ENCODE peak calls at places on chromosomes 13 and 19, in four cellular contexts. U is adrenal gland, G is GM23338, B is cardiac muscle cell. E is an unnamed sample. For H3K4me1, the result is how much of the 10 kb centered on the place peaks cover.

GRCh38 chr13:107864543-107865460 is 350.5 kb downstream of the LIG4 start:
- DNase-seq in U (no peak), B (peak), G (peak), E (no peak)

GRCh38 chr13:26784704-26785639 is 24.4 kb upstream of the GPR12 start:
- DNase-seq in B (no peak), U (no peak), G (peak), E (no peak)

GRCh38 chr13:83024226-83024625 is 858.0 kb downstream of the SLITRK1 start:
- DNase-seq in B (no peak), U (no peak), G (no peak), E (no peak)

GRCh38 chr19:51439021-51439465 is 19.2 kb downstream of the SIGLEC8 start:
- DNase-seq in B (peak), U (no peak), G (peak), E (no peak)

GRCh38 chr13:25455146-25455545 is 83.4 kb downstream of the ATP8A2 start:
- DNase-seq in G (no peak), U (peak), B (no peak), E (no peak)

GRCh38 chr19:48249502-48250014 is 6.2 kb downstream of the CARD8 start:
- DNase-seq in G (no peak), B (no peak), U (peak), E (peak)

GRCh38 chr19:4988770-4989251 is 19.9 kb downstream of the KDM4B start:
- DNase-seq in U (peak), G (no peak), B (no peak), E (no peak)

GRCh38 chr19:52585101-52585500 is 15.0 kb downstream of the ZNF701 start:
- DNase-seq in G (peak), B (no peak), U (no peak), E (no peak)

GRCh38 chr13:112755331-112755730 is 65.5 kb downstream of the ATP11A start:
- DNase-seq in U (no peak), G (no peak), B (no peak), E (no peak)

GRCh38 chr19:55473613-55474012 is 2.8 kb upstream of the ZNF628 start:
- DNase-seq in G (no peak), U (no peak), B (no peak), E (no peak)

GRCh38 chr13:72295173-72295572 is 428.2 kb upstream of the DACH1 start:
- DNase-seq in U (no peak), B (no peak), G (no peak), E (no peak)

GRCh38 chr19:43450545-43450997 is 14.8 kb downstream of the LYPD3 start:
- DNase-seq in B (no peak), U (no peak), G (no peak), E (no peak)

GRCh38 chr13:44974056-44974798 is 15.0 kb downstream of the NUFIP1 start:
- DNase-seq in B (no peak), G (no peak), U (peak), E (peak)

GRCh38 chr19:56839665-56840451 is 668 bp downstream of the PEG3 start:
- DNase-seq in B (no peak), U (peak), G (no peak), E (peak)

GRCh38 chr19:43546581-43546980 is 13.6 kb downstream of the ZNF575 start:
- DNase-seq in G (no peak), B (no peak), U (no peak), E (no peak)

GRCh38 chr19:45090034-45090433 is 2.9 kb upstream of the PPP1R37 start:
- DNase-seq in G (peak), B (no peak), U (no peak), E (no peak)

GRCh38 chr19:40578442-40578908 is 1.8 kb downstream of the SHKBP1 start:
- DNase-seq in B (no peak), U (no peak), G (peak), E (no peak)

GRCh38 chr13:51714663-51715168 is 89.2 kb downstream of the DHRS12 start:
- DNase-seq in U (no peak), G (no peak), B (no peak), E (no peak)

GRCh38 chr19:11880598-11880997 is 7.0 kb upstream of the ZNF69 start:
- DNase-seq in U (no peak), B (no peak), G (no peak), E (no peak)

GRCh38 chr19:11261902-11262839 is at the start of gene DOCK6:
- DNase-seq in B (peak), U (peak), G (peak), E (no peak)

GRCh38 chr13:52788011-52788410 is 48.4 kb upstream of the CNMD start:
- DNase-seq in U (no peak), B (no peak), G (no peak), E (no peak)

GRCh38 chr13:80251403-80251802 is 89.5 kb downstream of the SPRY2 start:
- DNase-seq in G (peak), U (no peak), B (peak), E (peak)

GRCh38 chr13:65631078-65631477 is 1599.1 kb downstream of the PCDH9 start:
- DNase-seq in U (no peak), B (no peak), G (no peak), E (no peak)

GRCh38 chr19:400976-401835 is 7.7 kb downstream of the C2CD4C start:
- DNase-seq in G (no peak), U (no peak), B (no peak), E (no peak)

GRCh38 chr19:4337906-4338440 is 654 bp downstream of the STAP2 start:
- DNase-seq in B (peak), U (peak), G (peak), E (no peak)

GRCh38 chr19:17879466-17879865 is 7.7 kb downstream of the SLC5A5 start:
- DNase-seq in G (no peak), U (no peak), B (no peak), E (no peak)

GRCh38 chr13:110344320-110344719 is 37.2 kb downstream of the COL4A2 start:
- DNase-seq in B (no peak), U (no peak), G (no peak), E (no peak)

GRCh38 chr13:110346661-110347067 is 39.6 kb downstream of the COL4A2 start:
- DNase-seq in G (no peak), U (no peak), B (no peak), E (no peak)

GRCh38 chr13:110345266-110345665 is 38.2 kb downstream of the COL4A2 start:
- DNase-seq in U (no peak), G (no peak), B (no peak), E (no peak)

GRCh38 chr13:110347088-110347487 is 40.0 kb downstream of the COL4A2 start:
- DNase-seq in G (no peak), B (no peak), U (no peak), E (no peak)

DNA sequence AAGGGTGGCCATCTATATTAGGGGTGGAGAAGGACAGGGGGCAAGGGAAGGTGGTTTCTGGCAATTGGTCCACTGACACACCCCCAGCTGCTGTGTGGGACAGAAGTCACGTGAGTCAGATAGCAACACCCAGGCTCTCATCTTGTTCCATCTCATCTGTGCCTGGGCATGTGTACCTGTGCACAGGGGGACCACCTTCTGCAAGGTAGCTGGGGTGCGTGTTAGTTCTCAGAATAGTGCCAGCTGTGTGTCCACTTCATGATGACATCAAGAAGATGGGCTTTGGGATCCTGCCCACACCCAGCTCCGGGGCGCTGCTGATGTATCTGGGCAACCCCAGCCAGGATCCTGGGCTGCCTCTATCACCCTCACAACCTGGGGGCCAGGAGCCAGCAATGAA is 38.6 kb downstream of the COL4A2 start:
- DNase-seq in G (no peak), B (no peak), U (no peak), E (no peak)
- H3K4me1 ChIP-seq in G (under half), B (under half), U (under half), E (under half)

DNA sequence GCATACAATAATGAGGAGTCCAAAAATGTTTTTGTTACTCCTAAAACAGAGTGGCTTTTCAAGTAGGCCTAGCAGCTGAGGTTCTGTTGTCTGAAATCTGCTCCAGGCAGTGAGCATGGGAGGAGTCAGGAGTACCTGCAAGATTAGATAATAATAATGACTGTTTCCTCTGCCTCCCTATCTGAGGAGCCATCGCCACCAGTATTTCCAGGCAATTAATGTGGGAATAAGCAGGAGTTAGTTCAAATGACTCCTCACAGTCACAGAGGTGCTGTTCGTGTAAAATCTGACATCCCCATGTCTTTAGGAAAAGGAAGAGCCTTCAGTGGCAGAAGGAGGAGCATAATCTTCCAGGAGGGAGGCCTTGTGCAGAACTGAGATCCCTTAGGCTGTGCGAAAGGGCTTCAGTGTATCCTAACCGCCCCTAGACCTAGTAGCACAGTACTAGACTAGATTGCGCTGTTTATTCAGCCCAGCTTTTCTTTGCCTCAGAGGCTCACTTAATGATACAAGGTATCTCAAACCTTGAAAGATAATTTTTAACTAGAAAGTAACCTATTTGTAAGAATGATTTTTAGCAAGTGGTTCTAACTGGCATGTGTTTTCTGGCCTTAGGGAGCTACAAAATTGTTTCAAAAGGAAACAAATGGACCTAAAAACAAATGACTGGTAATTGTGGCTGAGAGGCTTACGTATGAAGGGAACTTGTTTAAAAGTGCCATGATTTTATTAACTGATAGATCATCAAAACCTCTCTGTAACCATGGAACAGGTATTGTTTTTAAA is 49.0 kb downstream of the FREM2 start:
- DNase-seq in B (no peak), G (no peak), U (no peak), E (no peak)
- H3K27ac ChIP-seq in B (peak), G (no peak), U (no peak), E (no peak)

GRCh38 chr13:41564046-41564445 is 106.7 kb downstream of the RGCC start:
- DNase-seq in B (no peak), U (no peak), G (no peak), E (no peak)

GRCh38 chr13:41561179-41561578 is 103.8 kb downstream of the RGCC start:
- DNase-seq in G (no peak), U (no peak), B (no peak), E (no peak)

GRCh38 chr13:41563501-41564001 is 106.2 kb downstream of the RGCC start:
- DNase-seq in B (no peak), G (no peak), U (peak), E (no peak)

GRCh38 chr13:41562083-41562482 is 104.7 kb downstream of the RGCC start:
- DNase-seq in U (no peak), B (no peak), G (no peak), E (peak)

DNA sequence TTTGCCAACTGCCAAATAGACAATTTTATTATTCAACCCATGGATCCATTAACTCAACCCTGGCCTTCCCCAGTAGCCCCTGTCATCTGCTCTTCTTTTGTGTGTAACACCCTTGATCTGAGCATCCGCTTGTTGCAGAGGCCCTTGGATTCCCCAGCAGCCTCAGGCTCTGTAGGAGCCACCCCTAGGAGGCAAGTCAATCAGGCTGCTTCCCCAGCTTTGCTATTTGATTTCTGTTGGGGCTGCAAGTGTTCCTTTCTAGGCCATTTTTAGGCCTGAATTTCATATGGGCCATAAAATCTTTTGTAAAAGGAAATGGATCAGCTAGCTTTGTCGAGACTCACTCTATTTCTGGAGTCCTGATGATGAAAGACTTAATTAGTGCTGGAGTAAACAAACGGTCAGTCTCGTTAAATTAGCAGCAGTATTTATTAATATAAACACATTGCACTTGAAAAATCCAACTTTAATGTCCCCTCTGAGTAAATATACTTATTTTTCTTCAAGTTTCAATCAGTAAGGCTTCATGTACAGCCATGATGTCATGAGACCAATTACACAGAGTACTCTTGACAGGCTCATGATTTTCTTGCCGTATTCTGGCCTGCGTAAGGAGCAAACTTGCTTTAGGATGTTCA is 105.3 kb downstream of the RGCC start:
- DNase-seq in U (no peak), G (no peak), B (no peak), E (no peak)
- H3K4me1 ChIP-seq in U (under half), G (under half), B (under half), E (under half)

DNA sequence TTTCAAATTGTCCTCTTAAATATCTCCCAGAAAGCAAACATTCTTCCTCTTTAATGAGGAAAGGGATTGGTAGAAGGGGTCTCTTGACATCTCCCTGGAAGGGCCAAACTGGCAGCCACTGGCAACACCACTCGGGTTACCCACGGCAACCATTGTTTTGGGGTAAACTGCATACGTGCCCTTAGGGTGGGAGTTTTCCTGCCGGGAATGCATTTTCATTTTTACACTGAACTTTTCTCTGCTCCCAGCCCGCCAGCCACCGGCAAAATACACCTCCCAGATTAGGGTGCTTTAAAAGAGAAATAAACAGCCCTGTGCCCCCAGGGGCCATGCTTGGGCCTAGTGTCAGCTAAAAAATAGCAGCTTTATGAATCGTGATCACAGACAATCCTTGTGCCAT is 38.4 kb downstream of the C13orf46 start:
- DNase-seq in U (no peak), B (no peak), G (no peak), E (no peak)
- H3K27ac ChIP-seq in U (no peak), B (no peak), G (peak), E (no peak)

GRCh38 chr19:49468746-49469447 is 5.1 kb upstream of the FLT3LG start:
- DNase-seq in G (peak), U (no peak), B (peak), E (peak)
- H3K4me1 ChIP-seq in G (under half), U (under half), B (under half), E (under half)

DNA sequence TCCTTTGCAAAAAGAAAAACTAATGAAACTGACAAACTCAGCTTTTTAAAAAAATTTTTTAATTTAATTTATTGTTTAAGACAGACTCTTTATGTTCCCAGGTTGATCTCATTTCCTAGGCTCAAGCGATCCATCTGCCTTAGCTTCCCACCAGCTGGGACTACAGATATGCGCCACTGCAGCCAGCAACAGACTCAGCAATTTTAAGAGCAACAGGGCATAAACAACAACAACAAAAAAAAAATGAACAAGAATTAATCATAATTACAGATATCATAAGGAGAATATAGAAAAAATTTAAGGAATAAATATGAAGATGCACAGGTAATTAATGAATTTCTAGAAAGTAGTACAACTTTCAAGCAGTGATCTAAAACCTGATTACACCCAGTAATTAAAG is 1.5 kb downstream of the ZNF699 start:
- DNase-seq in G (no peak), U (no peak), B (no peak), E (no peak)
- H3K27ac ChIP-seq in G (no peak), U (no peak), B (no peak), E (no peak)

DNA sequence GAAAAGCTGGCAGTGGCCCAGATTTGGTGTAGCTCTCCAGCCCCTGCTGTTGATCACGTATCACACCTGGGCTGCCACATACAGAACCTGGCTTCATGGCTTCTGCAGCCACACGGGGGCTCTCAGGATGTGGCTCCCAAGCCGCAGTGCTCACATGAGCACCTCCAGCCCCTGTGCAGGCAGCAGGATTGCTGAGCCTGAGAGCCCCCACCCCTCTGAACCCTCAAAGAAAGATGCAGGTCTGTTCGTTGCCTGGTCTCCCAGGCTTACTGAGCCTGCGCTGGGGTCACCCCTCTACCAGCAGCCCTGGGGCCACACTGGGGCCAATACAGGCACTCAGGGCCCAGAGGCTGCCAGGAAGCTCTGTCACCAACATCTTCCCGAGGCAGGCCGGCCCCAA is 2.7 kb downstream of the PLEKHF1 start:
- DNase-seq in B (no peak), U (no peak), G (no peak), E (no peak)
- H3K4me1 ChIP-seq in B (under half), U (under half), G (under half), E (under half)

GRCh38 chr19:14563590-14563926 is 8.3 kb downstream of the NDUFB7 start:
- DNase-seq in G (no peak), U (no peak), B (no peak), E (no peak)

GRCh38 chr19:14561832-14562351 is 10.0 kb downstream of the NDUFB7 start:
- DNase-seq in U (peak), G (peak), B (peak), E (peak)

GRCh38 chr19:14561249-14561648 is 10.6 kb downstream of the NDUFB7 start:
- DNase-seq in U (no peak), G (no peak), B (no peak), E (no peak)

GRCh38 chr19:14563989-14564650 is 7.7 kb downstream of the NDUFB7 start:
- DNase-seq in G (peak), B (no peak), U (no peak), E (no peak)

DNA sequence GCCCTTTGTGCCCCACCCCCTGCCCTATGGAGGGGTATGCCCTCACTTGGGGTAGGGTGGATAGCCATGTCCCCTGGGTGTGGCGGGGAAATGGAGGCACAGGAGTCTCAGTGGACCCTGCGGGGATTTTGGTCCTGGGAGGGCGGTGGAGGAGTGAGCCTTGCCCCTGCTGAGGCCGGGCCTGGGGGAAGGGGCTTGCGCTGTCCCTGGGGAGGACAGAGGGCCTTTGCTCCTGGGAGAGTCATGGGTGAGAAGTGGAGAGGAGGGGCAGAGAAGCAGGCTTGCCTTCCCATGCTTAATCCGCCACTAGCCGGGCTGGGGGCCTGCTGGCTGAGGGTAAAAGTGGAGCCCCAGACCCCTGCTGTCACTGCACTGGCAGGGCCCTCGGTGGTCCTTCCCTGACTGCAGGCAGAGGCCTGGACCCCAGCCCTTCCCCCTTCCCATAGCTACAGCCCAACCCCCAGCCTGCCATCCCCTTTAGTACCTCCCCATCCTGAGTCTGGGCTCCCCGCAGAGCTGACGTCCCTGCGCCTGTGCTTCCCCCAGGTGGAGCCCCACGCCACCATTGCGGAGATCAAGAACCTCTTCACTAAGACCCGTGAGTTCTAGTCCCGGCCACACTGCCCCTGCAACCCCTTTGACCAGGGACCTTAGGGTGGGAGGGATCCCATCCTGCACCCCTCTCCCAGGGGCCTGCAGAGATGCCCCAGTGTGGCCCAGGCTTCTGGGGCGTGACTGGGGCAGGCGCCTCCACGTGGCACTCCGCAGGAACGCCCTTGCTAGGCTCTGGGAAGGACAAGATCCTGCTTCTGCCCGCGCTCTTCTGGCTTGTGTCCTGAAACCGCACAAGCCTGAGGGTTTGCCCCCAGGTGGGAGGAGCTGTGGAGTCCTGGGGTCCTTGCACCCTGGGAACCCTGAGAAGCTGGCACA is 8.9 kb downstream of the NDUFB7 start:
- DNase-seq in G (peak), B (no peak), U (no peak), E (peak)
- H3K27ac ChIP-seq in G (peak), B (peak), U (peak), E (peak)